ENCODE peak calls at places on chromosomes 5 and 9, in seven cellular contexts. R is MM.1S; V is body of pancreas; M is CD4-positive, alpha-beta T cell; Z is tibial nerve; N is epithelial cell of esophagus; K is WTC11. S is an unnamed sample.

GRCh38 chr5:14145356-14146334 is 2.5 kb downstream of the TRIO start:
- DNase-seq in R (no peak), V (no peak), M (no peak), Z (no peak), N (no peak), K (no peak), S (no peak)

GRCh38 chr5:71601222-71602026 is 14.3 kb downstream of the MCCC2 start:
- DNase-seq in R (peak; percentile 55), V (peak; percentile 72), M (peak; percentile 60), Z (no peak), N (peak; percentile 97), K (peak; percentile 32), S (peak; percentile 70)

GRCh38 chr9:4904322-4905134 is 80.5 kb upstream of the JAK2 start:
- DNase-seq in R (no peak), V (no peak), M (no peak), Z (no peak), N (peak; percentile 43), K (no peak), S (no peak)

GRCh38 chr9:134217431-134218210 is 53.3 kb upstream of the RNU6ATAC start:
- DNase-seq in R (no peak), V (no peak), M (no peak), Z (no peak), N (no peak), K (no peak), S (no peak)

GRCh38 chr5:53407373-53407772 is 73.1 kb upstream of the FST start:
- DNase-seq in R (no peak), V (no peak), M (no peak), Z (no peak), N (peak; percentile 77), K (no peak), S (no peak)

GRCh38 chr9:133708770-133709611 is 29.2 kb downstream of the SARDH start:
- DNase-seq in R (no peak), V (no peak), M (peak; percentile 73), Z (no peak), N (no peak), K (peak; percentile 29), S (peak; percentile 70)

GRCh38 chr5:139543423-139543991 is 17.6 kb upstream of the UBE2D2 start:
- DNase-seq in R (peak; percentile 83), V (peak; percentile 67), M (peak; percentile 48), Z (peak; percentile 14), N (peak; percentile 19), K (peak; percentile 78), S (peak; percentile 79)

GRCh38 chr5:133328800-133329199 is 277.0 kb downstream of the HSPA4 start:
- DNase-seq in R (no peak), V (no peak), M (no peak), Z (no peak), N (no peak), K (no peak), S (no peak)

GRCh38 chr9:5122116-5122515 is 63.3 kb downstream of the INSL6 start:
- DNase-seq in R (no peak), V (no peak), M (no peak), Z (no peak), N (no peak), K (no peak), S (no peak)

GRCh38 chr5:79259383-79259782 is 23.5 kb downstream of the JMY start:
- DNase-seq in R (no peak), V (no peak), M (no peak), Z (no peak), N (no peak), K (no peak), S (no peak)

GRCh38 chr5:79256563-79256962 is 20.6 kb downstream of the JMY start:
- DNase-seq in R (no peak), V (no peak), M (no peak), Z (no peak), N (no peak), K (no peak), S (no peak)

GRCh38 chr5:79257314-79257713 is 21.4 kb downstream of the JMY start:
- DNase-seq in R (no peak), V (no peak), M (no peak), Z (no peak), N (no peak), K (no peak), S (no peak)

GRCh38 chr5:79258801-79259200 is 22.9 kb downstream of the JMY start:
- DNase-seq in R (no peak), V (no peak), M (no peak), Z (no peak), N (no peak), K (no peak), S (no peak)

DNA sequence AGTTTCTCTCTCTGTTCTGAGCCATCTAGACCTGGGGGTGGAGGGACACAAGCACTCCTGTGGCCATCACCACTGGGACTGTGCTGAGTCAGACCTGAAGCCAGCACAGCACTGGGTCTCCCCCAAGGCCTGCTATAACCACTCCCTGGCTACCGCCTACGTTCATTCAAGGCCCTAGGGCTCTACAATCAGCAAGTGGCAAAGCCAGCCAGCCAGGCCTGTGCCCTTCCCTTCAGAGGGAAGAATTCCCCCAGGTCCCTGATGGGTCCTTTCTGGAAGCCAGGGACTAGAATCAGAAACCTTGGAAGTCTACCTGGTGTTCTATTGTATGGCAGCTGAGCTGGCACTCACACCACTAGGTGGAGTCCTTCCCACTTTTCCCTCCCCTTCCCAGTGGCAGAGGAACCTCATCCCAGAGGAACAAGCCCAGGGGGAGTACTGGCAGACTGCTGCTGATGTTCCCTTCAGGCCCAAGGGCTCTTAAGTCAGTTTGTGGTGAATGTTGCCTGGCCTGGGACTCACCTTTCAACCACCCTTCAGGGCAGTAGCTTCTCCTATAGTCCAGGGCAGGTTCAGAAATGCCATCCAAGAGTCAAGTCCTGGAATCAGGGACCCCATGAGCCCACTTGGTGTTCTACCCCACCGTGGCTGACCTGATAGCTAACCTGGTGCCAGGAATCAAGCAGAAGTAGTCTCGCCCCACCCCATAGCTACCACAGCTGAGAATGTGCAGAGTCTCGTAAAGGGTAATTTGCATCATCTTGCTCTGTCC is 20.0 kb downstream of the JMY start:
- DNase-seq in R (no peak), V (peak; percentile 48), M (no peak), Z (no peak), N (peak; percentile 59), K (peak; percentile 75), S (no peak)
- TF ChIP-seq CTCF in R (peak; percentile 55), V (peak; percentile 44), M (no peak), Z (peak; percentile 23), N (peak; percentile 75), K (peak; percentile 40), S (peak; percentile 48)

DNA sequence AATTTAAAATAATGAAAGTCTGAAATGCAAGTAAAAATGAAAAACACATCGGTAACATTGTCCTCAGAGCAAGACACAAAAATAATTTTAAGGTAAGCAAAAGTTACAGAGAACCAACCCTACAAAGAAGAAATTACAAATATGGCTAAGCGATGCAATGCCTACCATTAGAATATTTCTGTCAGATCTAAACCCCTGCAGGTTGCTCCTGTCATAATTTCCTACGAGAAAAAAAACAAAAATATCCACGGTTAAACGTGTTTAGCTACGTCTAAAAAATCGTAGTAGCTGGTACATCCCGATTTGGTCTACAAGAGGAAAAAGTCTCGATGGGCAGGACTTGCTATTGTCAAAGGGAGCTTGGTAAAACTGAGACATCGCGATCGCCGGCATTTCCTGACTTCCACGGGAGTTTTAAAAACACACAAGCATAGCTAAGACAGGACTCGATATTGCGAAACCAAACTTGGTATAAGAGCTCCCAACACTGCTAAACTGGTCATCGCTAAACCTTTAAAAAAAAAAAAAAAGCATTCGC is 1.1 kb upstream of the ANXA2R start:
- DNase-seq in R (no peak), V (no peak), M (no peak), Z (no peak), N (no peak), K (no peak), S (no peak)
- TF ChIP-seq CTCF in R (no peak), V (no peak), M (no peak), Z (no peak), N (no peak), K (no peak), S (no peak)

GRCh38 chr5:129460951-129461815 is 1.1 kb downstream of the ADAMTS19 start:
- DNase-seq in R (peak; percentile 56), V (peak; percentile 57), M (no peak), Z (no peak), N (peak; percentile 49), K (peak; percentile 80), S (peak; percentile 49)
- TF ChIP-seq CTCF in R (peak; percentile 49), V (peak; percentile 26), M (no peak), Z (peak; percentile 19), N (peak; percentile 36), K (no peak), S (peak; percentile 35)

GRCh38 chr9:122125891-122126331 is 32.8 kb upstream of the TTLL11 start:
- DNase-seq in R (no peak), V (no peak), M (no peak), Z (no peak), N (peak; percentile 51), K (no peak), S (no peak)

GRCh38 chr9:122127396-122127798 is 32.2 kb downstream of the NDUFA8 start:
- DNase-seq in R (no peak), V (no peak), M (no peak), Z (no peak), N (no peak), K (no peak), S (no peak)

GRCh38 chr9:122125158-122125890 is 32.2 kb upstream of the TTLL11 start:
- DNase-seq in R (peak; percentile 59), V (peak; percentile 82), M (peak; percentile 70), Z (peak; percentile 77), N (peak; percentile 82), K (peak; percentile 84), S (peak; percentile 91)

GRCh38 chr9:122128007-122128406 is 31.6 kb downstream of the NDUFA8 start:
- DNase-seq in R (no peak), V (no peak), M (no peak), Z (no peak), N (no peak), K (no peak), S (no peak)

DNA sequence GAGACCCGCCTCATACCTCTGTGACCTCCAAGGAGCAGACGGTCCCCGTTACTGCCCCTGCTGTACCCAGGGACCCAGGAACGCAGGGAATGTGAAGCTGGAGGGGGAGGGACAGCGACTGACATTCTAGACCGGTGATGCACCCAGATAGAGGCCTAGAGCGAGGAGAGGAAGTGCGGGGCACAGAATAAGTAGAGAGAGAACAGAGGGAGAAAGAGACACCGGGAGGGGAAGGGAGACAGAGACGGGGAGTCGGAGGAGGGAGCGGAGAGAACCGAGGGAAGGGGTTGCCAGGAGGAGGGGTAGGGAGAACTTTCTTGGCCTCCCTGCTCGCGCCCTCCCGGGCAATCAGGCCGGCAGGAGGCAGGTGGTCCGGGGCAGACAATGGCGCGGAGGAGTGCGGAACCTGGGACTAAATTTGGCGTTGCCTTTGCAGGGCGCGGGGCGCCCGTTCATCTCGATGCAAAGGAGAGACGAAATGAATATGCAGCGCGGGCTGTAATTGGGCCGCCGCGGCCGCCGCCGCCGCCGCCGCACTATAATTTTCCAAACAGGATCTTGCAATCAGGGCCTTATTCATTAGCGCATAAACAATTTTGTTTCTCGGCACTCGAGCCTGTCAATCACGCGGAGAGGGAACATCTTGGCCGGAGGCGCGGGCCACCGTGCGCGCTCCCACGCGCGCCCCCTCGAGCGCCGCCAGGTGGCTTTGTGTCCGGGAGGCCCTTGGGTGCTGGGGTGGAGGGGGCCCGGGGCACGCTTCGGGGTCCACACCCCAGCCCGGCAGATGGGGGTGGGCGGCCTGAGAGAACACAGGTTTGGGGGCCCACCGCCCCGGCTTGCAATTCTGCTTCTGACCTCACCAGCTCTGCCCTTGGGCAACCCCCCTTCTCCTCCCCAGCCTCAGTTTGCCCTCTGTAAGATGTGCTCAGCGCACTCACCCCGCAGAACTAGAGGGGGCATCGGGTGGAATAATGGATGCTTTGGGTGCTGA is 32.9 kb downstream of the NDUFA8 start:
- DNase-seq in R (no peak), V (no peak), M (no peak), Z (no peak), N (peak; percentile 49), K (peak; percentile 53), S (no peak)
- TF ChIP-seq CTCF in R (no peak), V (no peak), M (no peak), Z (no peak), N (no peak), K (no peak), S (peak; percentile 4)

GRCh38 chr9:108813951-108814601 is 41.7 kb downstream of the ACTL7B start:
- DNase-seq in R (no peak), V (no peak), M (no peak), Z (no peak), N (peak; percentile 93), K (no peak), S (no peak)
- TF ChIP-seq CTCF in R (peak; percentile 10), V (no peak), M (no peak), Z (peak; percentile 40), N (peak; percentile 93), K (no peak), S (peak; percentile 4)